ENCODE peak calls at places on chromosomes 16 and 17, in four cellular contexts. One of them, this sample, is unnamed.

GRCh38 chr17:4584125-4584834 is at the start of gene SMTNL2:
- DNase-seq in AG04450: no peak
- DNase-seq in neural progenitor cell: peak
- DNase-seq in heart right ventricle: peak
- DNase-seq in this sample: peak

GRCh38 chr16:75265911-75266701 is 14.7 kb upstream of the BCAR1 start:
- DNase-seq in AG04450: no peak
- DNase-seq in neural progenitor cell: peak
- DNase-seq in heart right ventricle: peak
- DNase-seq in this sample: peak

GRCh38 chr17:79114455-79115301 is 40.1 kb downstream of the ENGASE start:
- DNase-seq in AG04450: no peak
- DNase-seq in neural progenitor cell: peak
- DNase-seq in heart right ventricle: peak
- DNase-seq in this sample: peak

GRCh38 chr16:10866196-10866976 is 10.6 kb upstream of the CIITA start:
- DNase-seq in AG04450: no peak
- DNase-seq in neural progenitor cell: no peak
- DNase-seq in heart right ventricle: no peak
- DNase-seq in this sample: no peak

GRCh38 chr17:52064791-52065211 is 93.7 kb downstream of the CA10 start:
- DNase-seq in AG04450: no peak
- DNase-seq in neural progenitor cell: no peak
- DNase-seq in heart right ventricle: no peak
- DNase-seq in this sample: no peak

GRCh38 chr17:28187931-28188330 is 131.1 kb upstream of the TMEM97 start:
- DNase-seq in AG04450: no peak
- DNase-seq in neural progenitor cell: no peak
- DNase-seq in heart right ventricle: no peak
- DNase-seq in this sample: no peak

GRCh38 chr17:78853926-78854394 is 13.3 kb upstream of the USP36 start:
- DNase-seq in AG04450: no peak
- DNase-seq in neural progenitor cell: no peak
- DNase-seq in heart right ventricle: no peak
- DNase-seq in this sample: no peak

GRCh38 chr16:74726736-74727135 is 26.1 kb upstream of the MLKL start:
- DNase-seq in AG04450: no peak
- DNase-seq in neural progenitor cell: no peak
- DNase-seq in heart right ventricle: no peak
- DNase-seq in this sample: peak

GRCh38 chr16:15708096-15708495 is 58.1 kb downstream of the NDE1 start:
- DNase-seq in AG04450: peak
- DNase-seq in neural progenitor cell: no peak
- DNase-seq in heart right ventricle: no peak
- DNase-seq in this sample: no peak

GRCh38 chr16:57041182-57042156 is 50.9 kb upstream of the CPNE2 start:
- DNase-seq in AG04450: no peak
- DNase-seq in neural progenitor cell: no peak
- DNase-seq in heart right ventricle: no peak
- DNase-seq in this sample: no peak

GRCh38 chr17:66791337-66791736 is 43.6 kb upstream of the CACNG5 start:
- DNase-seq in AG04450: no peak
- DNase-seq in neural progenitor cell: no peak
- DNase-seq in heart right ventricle: no peak
- DNase-seq in this sample: no peak

GRCh38 chr16:67278773-67279295 is 498 bp upstream of the PLEKHG4 start:
- DNase-seq in AG04450: no peak
- DNase-seq in neural progenitor cell: peak
- DNase-seq in heart right ventricle: no peak
- DNase-seq in this sample: no peak

GRCh38 chr16:56354016-56354415 is 71.3 kb downstream of the AMFR start:
- DNase-seq in AG04450: no peak
- DNase-seq in neural progenitor cell: no peak
- DNase-seq in heart right ventricle: no peak
- DNase-seq in this sample: no peak

GRCh38 chr17:30323895-30324319 is 9.9 kb downstream of the TMIGD1 start:
- DNase-seq in AG04450: no peak
- DNase-seq in neural progenitor cell: no peak
- DNase-seq in heart right ventricle: no peak
- DNase-seq in this sample: peak

GRCh38 chr16:70737377-70738082 is 51.7 kb upstream of the MTSS2 start:
- DNase-seq in AG04450: peak
- DNase-seq in neural progenitor cell: no peak
- DNase-seq in heart right ventricle: peak
- DNase-seq in this sample: peak

GRCh38 chr16:66878067-66878466 is 2.2 kb upstream of the PDP2 start:
- DNase-seq in AG04450: no peak
- DNase-seq in neural progenitor cell: no peak
- DNase-seq in heart right ventricle: no peak
- DNase-seq in this sample: peak

GRCh38 chr17:65228734-65229390 is 91.7 kb downstream of the RGS9 start:
- DNase-seq in AG04450: no peak
- DNase-seq in neural progenitor cell: no peak
- DNase-seq in heart right ventricle: no peak
- DNase-seq in this sample: no peak

GRCh38 chr17:80430446-80431245 is 15.7 kb downstream of the ENDOV start:
- DNase-seq in AG04450: no peak
- DNase-seq in neural progenitor cell: no peak
- DNase-seq in heart right ventricle: no peak
- DNase-seq in this sample: no peak

GRCh38 chr17:57772774-57773173 is 27.7 kb upstream of the CCDC182 start:
- DNase-seq in AG04450: no peak
- DNase-seq in neural progenitor cell: no peak
- DNase-seq in heart right ventricle: no peak
- DNase-seq in this sample: no peak

GRCh38 chr17:68195667-68196393 is 52.0 kb upstream of the AMZ2 start:
- DNase-seq in AG04450: no peak
- DNase-seq in neural progenitor cell: peak
- DNase-seq in heart right ventricle: no peak
- DNase-seq in this sample: no peak

GRCh38 chr17:44976198-44976597 is 8.1 kb upstream of the C1QL1 start:
- DNase-seq in AG04450: no peak
- DNase-seq in neural progenitor cell: no peak
- DNase-seq in heart right ventricle: no peak
- DNase-seq in this sample: no peak

GRCh38 chr17:57697891-57698708 is 47.0 kb downstream of the CCDC182 start:
- DNase-seq in AG04450: no peak
- DNase-seq in neural progenitor cell: peak
- DNase-seq in heart right ventricle: no peak
- DNase-seq in this sample: no peak

GRCh38 chr16:66930189-66930588 is 4.0 kb downstream of the CIAO2B start:
- DNase-seq in AG04450: no peak
- DNase-seq in neural progenitor cell: no peak
- DNase-seq in heart right ventricle: no peak
- DNase-seq in this sample: no peak

GRCh38 chr17:80840011-80840410 is 151.6 kb upstream of the CHMP6 start:
- DNase-seq in AG04450: no peak
- DNase-seq in neural progenitor cell: no peak
- DNase-seq in heart right ventricle: no peak
- DNase-seq in this sample: no peak

GRCh38 chr17:29158515-29159275 is 21.5 kb downstream of the MYO18A start:
- DNase-seq in AG04450: peak
- DNase-seq in neural progenitor cell: no peak
- DNase-seq in heart right ventricle: no peak
- DNase-seq in this sample: peak

DNA sequence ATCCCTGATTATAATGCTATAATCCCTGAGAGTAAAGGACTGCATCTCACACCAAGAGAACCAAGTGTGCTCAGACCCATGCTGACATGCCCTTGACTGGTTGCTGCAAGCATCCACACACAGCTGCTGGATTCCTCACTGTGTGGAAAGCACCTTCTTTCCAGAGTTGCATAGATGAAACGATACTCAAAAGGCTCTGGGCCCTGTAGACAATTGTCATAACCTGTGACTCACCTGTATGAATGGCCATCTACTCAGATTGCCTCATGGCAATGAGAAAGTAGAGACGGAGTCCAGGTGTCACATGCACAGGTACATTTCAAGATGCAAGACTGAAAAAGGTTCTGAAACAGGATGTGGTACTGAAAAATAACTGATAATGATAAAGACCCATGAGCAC is 58.1 kb downstream of the MPHOSPH6 start:
- DNase-seq in AG04450: no peak
- DNase-seq in neural progenitor cell: no peak
- DNase-seq in heart right ventricle: no peak
- DNase-seq in this sample: no peak
- H3K27ac ChIP-seq in AG04450: no peak
- H3K27ac ChIP-seq in neural progenitor cell: no peak
- H3K27ac ChIP-seq in heart right ventricle: no peak
- H3K27ac ChIP-seq in this sample: no peak

DNA sequence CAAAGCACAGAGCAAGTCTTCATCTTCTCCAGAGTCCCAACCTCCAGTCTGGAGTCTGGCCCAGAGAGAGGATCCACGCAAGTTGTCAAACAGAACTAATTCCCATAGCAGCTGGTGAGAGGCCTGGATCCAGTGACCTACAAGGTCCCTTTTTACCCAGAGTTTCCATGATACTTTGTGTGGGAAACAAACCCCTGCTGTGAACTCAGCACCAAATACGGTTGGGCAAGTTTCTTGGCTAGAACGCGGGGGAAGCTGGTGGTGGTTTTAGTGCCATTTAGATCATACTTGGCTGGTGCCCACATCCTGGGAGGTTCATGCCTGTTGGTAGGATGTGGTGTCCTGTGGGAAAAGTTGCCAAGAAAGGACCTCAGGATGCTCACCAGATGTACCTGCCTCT is 18.1 kb downstream of the TMC7 start:
- DNase-seq in AG04450: no peak
- DNase-seq in neural progenitor cell: no peak
- DNase-seq in heart right ventricle: no peak
- DNase-seq in this sample: no peak
- H3K27ac ChIP-seq in AG04450: no peak
- H3K27ac ChIP-seq in neural progenitor cell: no peak
- H3K27ac ChIP-seq in heart right ventricle: no peak
- H3K27ac ChIP-seq in this sample: no peak

GRCh38 chr16:86681440-86681838 is 103.1 kb downstream of the FOXL1 start:
- DNase-seq in AG04450: no peak
- DNase-seq in neural progenitor cell: no peak
- DNase-seq in heart right ventricle: peak
- DNase-seq in this sample: no peak

GRCh38 chr16:86683441-86684194 is 105.3 kb downstream of the FOXL1 start:
- DNase-seq in AG04450: no peak
- DNase-seq in neural progenitor cell: no peak
- DNase-seq in heart right ventricle: no peak
- DNase-seq in this sample: no peak

GRCh38 chr16:86680137-86680536 is 101.8 kb downstream of the FOXL1 start:
- DNase-seq in AG04450: peak
- DNase-seq in neural progenitor cell: no peak
- DNase-seq in heart right ventricle: no peak
- DNase-seq in this sample: no peak

GRCh38 chr16:86680661-86681439 is 102.5 kb downstream of the FOXL1 start:
- DNase-seq in AG04450: no peak
- DNase-seq in neural progenitor cell: no peak
- DNase-seq in heart right ventricle: no peak
- DNase-seq in this sample: no peak

DNA sequence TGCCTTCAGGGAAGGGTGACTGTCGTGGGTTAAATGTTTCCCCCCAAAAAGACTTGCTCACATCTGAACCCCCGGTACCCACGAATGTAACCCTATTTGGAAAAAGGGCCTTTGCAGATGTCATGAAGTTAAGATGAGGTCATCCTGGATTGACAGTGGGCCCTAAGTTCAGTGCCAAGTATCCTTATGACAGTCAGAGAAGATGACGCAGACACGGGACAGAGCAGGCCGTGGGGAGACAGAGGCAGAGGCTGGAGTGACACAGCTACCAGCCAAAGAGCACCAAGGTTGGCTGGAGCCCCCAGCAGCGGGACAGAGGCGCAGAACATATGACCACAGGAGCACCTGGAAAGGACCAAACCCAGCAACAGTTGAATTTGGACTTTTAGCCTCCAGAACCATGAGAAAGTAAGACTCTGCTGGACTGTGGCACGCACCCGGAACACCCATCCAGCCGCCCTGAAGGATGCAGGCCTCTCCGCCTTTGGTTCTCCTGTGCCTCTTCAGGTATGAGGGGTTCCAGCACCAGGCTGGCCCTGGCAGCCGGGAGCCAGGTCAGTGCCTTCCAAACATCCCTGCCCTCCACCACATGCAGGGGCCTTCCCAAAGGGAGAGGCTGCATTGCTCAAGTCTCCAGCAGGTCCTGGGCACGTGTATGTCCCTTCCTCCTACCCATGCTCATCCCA is 104.0 kb downstream of the FOXL1 start:
- DNase-seq in AG04450: no peak
- DNase-seq in neural progenitor cell: no peak
- DNase-seq in heart right ventricle: no peak
- DNase-seq in this sample: no peak
- H3K27ac ChIP-seq in AG04450: no peak
- H3K27ac ChIP-seq in neural progenitor cell: no peak
- H3K27ac ChIP-seq in heart right ventricle: no peak
- H3K27ac ChIP-seq in this sample: no peak

DNA sequence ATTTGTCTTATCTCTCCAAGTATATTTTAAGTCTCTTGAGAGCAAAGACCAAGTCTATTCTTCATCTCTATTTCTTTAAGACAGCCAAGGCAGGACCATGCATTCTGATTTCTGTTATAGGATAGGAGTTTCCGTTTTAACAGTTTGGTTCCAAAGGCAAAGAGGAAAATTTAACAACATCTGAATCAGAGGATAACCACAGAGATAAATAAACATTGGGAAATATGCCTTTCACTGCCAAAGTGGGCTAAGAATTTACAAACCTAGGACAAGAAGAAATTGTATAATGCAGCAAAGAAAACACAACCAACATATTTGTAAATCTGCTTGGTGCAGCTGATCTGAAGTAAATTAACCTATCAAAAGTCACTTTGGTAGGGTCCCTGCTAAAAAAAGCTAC is 37.7 kb downstream of the USP32 start:
- DNase-seq in AG04450: peak
- DNase-seq in neural progenitor cell: no peak
- DNase-seq in heart right ventricle: no peak
- DNase-seq in this sample: no peak
- H3K27ac ChIP-seq in AG04450: no peak
- H3K27ac ChIP-seq in neural progenitor cell: no peak
- H3K27ac ChIP-seq in heart right ventricle: no peak
- H3K27ac ChIP-seq in this sample: no peak

DNA sequence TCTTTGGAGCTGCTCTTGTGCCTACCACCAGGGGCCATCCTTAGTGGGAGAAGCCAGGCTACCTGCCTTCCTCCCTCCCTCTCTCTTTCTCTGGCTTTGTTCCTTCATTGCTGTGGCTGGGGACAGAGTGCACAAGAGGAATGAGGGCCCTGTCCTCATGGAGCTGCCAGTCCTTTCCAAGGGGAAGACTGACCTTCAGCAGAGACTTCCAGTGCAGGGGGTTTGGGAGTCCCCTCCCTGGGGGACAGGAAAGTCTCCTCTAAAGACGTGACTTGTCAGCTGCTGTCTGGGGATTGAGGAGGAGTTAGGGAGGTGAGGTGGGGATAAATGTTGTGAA is 108.1 kb downstream of the CMIP start:
- DNase-seq in AG04450: no peak
- DNase-seq in neural progenitor cell: no peak
- DNase-seq in heart right ventricle: no peak
- DNase-seq in this sample: no peak
- H3K27ac ChIP-seq in AG04450: peak
- H3K27ac ChIP-seq in neural progenitor cell: no peak
- H3K27ac ChIP-seq in heart right ventricle: no peak
- H3K27ac ChIP-seq in this sample: no peak

GRCh38 chr16:1983053-1983543 is 895 bp upstream of the GFER start:
- DNase-seq in AG04450: no peak
- DNase-seq in neural progenitor cell: no peak
- DNase-seq in heart right ventricle: no peak
- DNase-seq in this sample: no peak
- H3K27ac ChIP-seq in AG04450: no peak
- H3K27ac ChIP-seq in neural progenitor cell: no peak
- H3K27ac ChIP-seq in heart right ventricle: peak
- H3K27ac ChIP-seq in this sample: peak